ENCODE peak calls at places on chromosomes 3 and 15, in eight cellular contexts. One of them, this sample, is unnamed.

GRCh38 chr15:83626171-83626802 is 27.6 kb upstream of the ADAMTSL3 start:
- ATAC-seq in CD8-positive, alpha-beta T cell: no peak
- ATAC-seq in psoas muscle: no peak
- ATAC-seq in heart right ventricle: no peak
- ATAC-seq in GM23338: no peak
- ATAC-seq in aorta: no peak
- ATAC-seq in stimulated activated naive CD8-positive, alpha-beta T cell treated with anti-CD3 and anti-CD28 coated beads, Interleukin-15, Interleukin-2, amounts not matched to agents 100 U/mL and 50 U/mL, for 24 hours: peak; percentile 84
- ATAC-seq in left lobe of liver: no peak
- ATAC-seq in this sample: no peak

GRCh38 chr15:73265536-73266153 is 103.1 kb downstream of the HCN4 start:
- ATAC-seq in stimulated activated naive CD8-positive, alpha-beta T cell treated with anti-CD3 and anti-CD28 coated beads, Interleukin-15, Interleukin-2, amounts not matched to agents 100 U/mL and 50 U/mL, for 24 hours: no peak
- ATAC-seq in psoas muscle: peak; percentile 82
- ATAC-seq in GM23338: peak; percentile 96
- ATAC-seq in CD8-positive, alpha-beta T cell: peak; percentile 55
- ATAC-seq in heart right ventricle: no peak
- ATAC-seq in aorta: no peak
- ATAC-seq in left lobe of liver: peak; percentile 54
- ATAC-seq in this sample: peak; percentile 38

GRCh38 chr3:195207056-195207455 is 63.9 kb downstream of the XXYLT1 start:
- ATAC-seq in heart right ventricle: no peak
- ATAC-seq in left lobe of liver: no peak
- ATAC-seq in aorta: no peak
- ATAC-seq in stimulated activated naive CD8-positive, alpha-beta T cell treated with anti-CD3 and anti-CD28 coated beads, Interleukin-15, Interleukin-2, amounts not matched to agents 100 U/mL and 50 U/mL, for 24 hours: no peak
- ATAC-seq in GM23338: no peak
- ATAC-seq in psoas muscle: no peak
- ATAC-seq in CD8-positive, alpha-beta T cell: no peak
- ATAC-seq in this sample: no peak

GRCh38 chr15:73375012-73375411 is 6.3 kb upstream of the HCN4 start:
- ATAC-seq in CD8-positive, alpha-beta T cell: no peak
- ATAC-seq in heart right ventricle: peak; percentile 34
- ATAC-seq in aorta: no peak
- ATAC-seq in stimulated activated naive CD8-positive, alpha-beta T cell treated with anti-CD3 and anti-CD28 coated beads, Interleukin-15, Interleukin-2, amounts not matched to agents 100 U/mL and 50 U/mL, for 24 hours: no peak
- ATAC-seq in left lobe of liver: no peak
- ATAC-seq in psoas muscle: no peak
- ATAC-seq in GM23338: no peak
- ATAC-seq in this sample: no peak

GRCh38 chr15:78174398-78174797 is 25.2 kb downstream of the IDH3A start:
- ATAC-seq in psoas muscle: no peak
- ATAC-seq in heart right ventricle: no peak
- ATAC-seq in CD8-positive, alpha-beta T cell: peak; percentile 30
- ATAC-seq in left lobe of liver: no peak
- ATAC-seq in stimulated activated naive CD8-positive, alpha-beta T cell treated with anti-CD3 and anti-CD28 coated beads, Interleukin-15, Interleukin-2, amounts not matched to agents 100 U/mL and 50 U/mL, for 24 hours: peak; percentile 44
- ATAC-seq in GM23338: no peak
- ATAC-seq in aorta: no peak
- ATAC-seq in this sample: no peak

GRCh38 chr3:25472153-25472552 is 44.1 kb downstream of the RARB start:
- ATAC-seq in heart right ventricle: no peak
- ATAC-seq in aorta: no peak
- ATAC-seq in psoas muscle: no peak
- ATAC-seq in CD8-positive, alpha-beta T cell: no peak
- ATAC-seq in stimulated activated naive CD8-positive, alpha-beta T cell treated with anti-CD3 and anti-CD28 coated beads, Interleukin-15, Interleukin-2, amounts not matched to agents 100 U/mL and 50 U/mL, for 24 hours: no peak
- ATAC-seq in left lobe of liver: no peak
- ATAC-seq in GM23338: no peak
- ATAC-seq in this sample: no peak

GRCh38 chr3:188205992-188206416 is 52.0 kb downstream of the LPP start:
- ATAC-seq in left lobe of liver: peak; percentile 96
- ATAC-seq in aorta: no peak
- ATAC-seq in CD8-positive, alpha-beta T cell: no peak
- ATAC-seq in GM23338: peak; percentile 49
- ATAC-seq in heart right ventricle: peak; percentile 21
- ATAC-seq in psoas muscle: peak; percentile 61
- ATAC-seq in stimulated activated naive CD8-positive, alpha-beta T cell treated with anti-CD3 and anti-CD28 coated beads, Interleukin-15, Interleukin-2, amounts not matched to agents 100 U/mL and 50 U/mL, for 24 hours: no peak
- ATAC-seq in this sample: no peak

GRCh38 chr3:45488581-45488980 is 100.2 kb downstream of the LARS2 start:
- ATAC-seq in CD8-positive, alpha-beta T cell: no peak
- ATAC-seq in left lobe of liver: peak; percentile 30
- ATAC-seq in psoas muscle: no peak
- ATAC-seq in GM23338: no peak
- ATAC-seq in stimulated activated naive CD8-positive, alpha-beta T cell treated with anti-CD3 and anti-CD28 coated beads, Interleukin-15, Interleukin-2, amounts not matched to agents 100 U/mL and 50 U/mL, for 24 hours: no peak
- ATAC-seq in aorta: no peak
- ATAC-seq in heart right ventricle: no peak
- ATAC-seq in this sample: no peak

GRCh38 chr3:197801801-197802504 is 10.9 kb downstream of the LRCH3 start:
- ATAC-seq in psoas muscle: peak; percentile 54
- ATAC-seq in heart right ventricle: no peak
- ATAC-seq in stimulated activated naive CD8-positive, alpha-beta T cell treated with anti-CD3 and anti-CD28 coated beads, Interleukin-15, Interleukin-2, amounts not matched to agents 100 U/mL and 50 U/mL, for 24 hours: peak; percentile 61
- ATAC-seq in aorta: no peak
- ATAC-seq in CD8-positive, alpha-beta T cell: peak; percentile 70
- ATAC-seq in left lobe of liver: peak; percentile 66
- ATAC-seq in GM23338: no peak
- ATAC-seq in this sample: peak; percentile 37

GRCh38 chr15:83734487-83734886 is 80.6 kb downstream of the ADAMTSL3 start:
- ATAC-seq in CD8-positive, alpha-beta T cell: no peak
- ATAC-seq in left lobe of liver: no peak
- ATAC-seq in psoas muscle: no peak
- ATAC-seq in stimulated activated naive CD8-positive, alpha-beta T cell treated with anti-CD3 and anti-CD28 coated beads, Interleukin-15, Interleukin-2, amounts not matched to agents 100 U/mL and 50 U/mL, for 24 hours: no peak
- ATAC-seq in GM23338: peak; percentile 76
- ATAC-seq in heart right ventricle: no peak
- ATAC-seq in aorta: no peak
- ATAC-seq in this sample: no peak

GRCh38 chr15:72106068-72106467 is 11.9 kb downstream of the MYO9A start:
- ATAC-seq in left lobe of liver: no peak
- ATAC-seq in stimulated activated naive CD8-positive, alpha-beta T cell treated with anti-CD3 and anti-CD28 coated beads, Interleukin-15, Interleukin-2, amounts not matched to agents 100 U/mL and 50 U/mL, for 24 hours: no peak
- ATAC-seq in heart right ventricle: no peak
- ATAC-seq in GM23338: no peak
- ATAC-seq in CD8-positive, alpha-beta T cell: no peak
- ATAC-seq in aorta: no peak
- ATAC-seq in psoas muscle: no peak
- ATAC-seq in this sample: no peak

GRCh38 chr15:29825205-29825604 is 2.9 kb upstream of the TJP1 start:
- ATAC-seq in psoas muscle: no peak
- ATAC-seq in left lobe of liver: no peak
- ATAC-seq in stimulated activated naive CD8-positive, alpha-beta T cell treated with anti-CD3 and anti-CD28 coated beads, Interleukin-15, Interleukin-2, amounts not matched to agents 100 U/mL and 50 U/mL, for 24 hours: no peak
- ATAC-seq in heart right ventricle: no peak
- ATAC-seq in GM23338: no peak
- ATAC-seq in aorta: no peak
- ATAC-seq in CD8-positive, alpha-beta T cell: peak; percentile 64
- ATAC-seq in this sample: no peak

GRCh38 chr15:29933043-29933442 is 110.8 kb upstream of the TJP1 start:
- ATAC-seq in GM23338: no peak
- ATAC-seq in stimulated activated naive CD8-positive, alpha-beta T cell treated with anti-CD3 and anti-CD28 coated beads, Interleukin-15, Interleukin-2, amounts not matched to agents 100 U/mL and 50 U/mL, for 24 hours: no peak
- ATAC-seq in heart right ventricle: no peak
- ATAC-seq in CD8-positive, alpha-beta T cell: no peak
- ATAC-seq in aorta: no peak
- ATAC-seq in left lobe of liver: no peak
- ATAC-seq in psoas muscle: no peak
- ATAC-seq in this sample: no peak

GRCh38 chr15:26126070-26126469 is 262.9 kb upstream of the ATP10A start:
- ATAC-seq in GM23338: no peak
- ATAC-seq in psoas muscle: no peak
- ATAC-seq in left lobe of liver: no peak
- ATAC-seq in CD8-positive, alpha-beta T cell: no peak
- ATAC-seq in stimulated activated naive CD8-positive, alpha-beta T cell treated with anti-CD3 and anti-CD28 coated beads, Interleukin-15, Interleukin-2, amounts not matched to agents 100 U/mL and 50 U/mL, for 24 hours: no peak
- ATAC-seq in heart right ventricle: peak; percentile 77
- ATAC-seq in aorta: no peak
- ATAC-seq in this sample: no peak

GRCh38 chr15:81000144-81000625 is 538 bp upstream of the TLNRD1 start:
- ATAC-seq in stimulated activated naive CD8-positive, alpha-beta T cell treated with anti-CD3 and anti-CD28 coated beads, Interleukin-15, Interleukin-2, amounts not matched to agents 100 U/mL and 50 U/mL, for 24 hours: no peak
- ATAC-seq in CD8-positive, alpha-beta T cell: no peak
- ATAC-seq in psoas muscle: peak; percentile 10
- ATAC-seq in aorta: peak; percentile 3
- ATAC-seq in GM23338: peak; percentile 11
- ATAC-seq in heart right ventricle: peak; percentile 11
- ATAC-seq in left lobe of liver: peak; percentile 1
- ATAC-seq in this sample: no peak

GRCh38 chr15:73142802-73143762 is 90.8 kb downstream of the NEO1 start:
- ATAC-seq in GM23338: no peak
- ATAC-seq in aorta: no peak
- ATAC-seq in left lobe of liver: peak; percentile 48
- ATAC-seq in stimulated activated naive CD8-positive, alpha-beta T cell treated with anti-CD3 and anti-CD28 coated beads, Interleukin-15, Interleukin-2, amounts not matched to agents 100 U/mL and 50 U/mL, for 24 hours: peak; percentile 62
- ATAC-seq in CD8-positive, alpha-beta T cell: no peak
- ATAC-seq in heart right ventricle: no peak
- ATAC-seq in psoas muscle: no peak
- ATAC-seq in this sample: peak; percentile 75

This sample was measured in activated CD4-positive, CD25-positive, alpha-beta regulatory T cell treated with anti-CD3 and anti-CD28 coated beads, Interleukin-2, amount 50 U/mL, for 24 hours.